ENCODE peak calls at places on chromosomes 6 and 20, in nine cellular contexts. Q, K, H, I, V, E, C, L and D are unnamed samples.

GRCh38 chr6:37481793-37482192 is 17.9 kb downstream of the CCDC167 start:
- DNase-seq in Q (no peak), V (no peak), K (no peak), C (no peak), H (no peak), L (no peak), I (no peak), E (no peak), D (no peak)

GRCh38 chr6:41464019-41464418 is 82.2 kb upstream of the FOXP4 start:
- DNase-seq in C (no peak), V (no peak), L (no peak), Q (no peak), E (peak; percentile 17), K (no peak), I (no peak), H (no peak), D (no peak)

GRCh38 chr6:21604081-21604480 is 10.5 kb downstream of the SOX4 start:
- DNase-seq in L (no peak), Q (no peak), C (no peak), H (no peak), K (no peak), I (no peak), V (no peak), E (no peak), D (no peak)

GRCh38 chr6:57173056-57173885 is 1.1 kb downstream of the BAG2 start:
- DNase-seq in Q (peak; percentile 36), H (no peak), K (no peak), E (no peak), V (no peak), L (peak; percentile 60), I (peak; percentile 28), C (no peak), D (no peak)

GRCh38 chr20:33826270-33826897 is 15.2 kb downstream of the CHMP4B start:
- DNase-seq in Q (no peak), L (no peak), E (no peak), V (no peak), I (no peak), H (no peak), C (no peak), K (no peak), D (no peak)

GRCh38 chr6:108730556-108731228 is 117.5 kb upstream of the ARMC2 start:
- DNase-seq in C (no peak), L (peak; percentile 21), V (no peak), I (peak; percentile 15), Q (no peak), E (no peak), K (peak; percentile 40), H (no peak), D (no peak)

GRCh38 chr6:149884617-149885016 is 13.3 kb downstream of the RAET1E start:
- DNase-seq in Q (no peak), I (no peak), K (peak; percentile 60), L (no peak), E (no peak), V (no peak), H (no peak), C (no peak), D (no peak)

GRCh38 chr6:21987501-21987957 is 309.3 kb downstream of the PRL start:
- DNase-seq in I (peak; percentile 29), K (peak; percentile 89), E (peak; percentile 86), L (peak; percentile 51), Q (peak; percentile 97), V (peak; percentile 81), H (no peak), C (peak; percentile 42), D (no peak)

GRCh38 chr6:42001506-42001905 is 48.8 kb upstream of the TAF8 start:
- DNase-seq in Q (no peak), K (no peak), L (no peak), C (no peak), V (no peak), H (no peak), I (no peak), E (no peak), D (peak; percentile 24)

GRCh38 chr20:4873396-4873795 is 127.9 kb downstream of the SLC23A2 start:
- DNase-seq in Q (no peak), C (no peak), K (no peak), I (peak; percentile 24), E (no peak), H (no peak), V (no peak), L (peak; percentile 6), D (no peak)

GRCh38 chr6:159982726-159983506 is 14.0 kb downstream of the IGF2R start:
- DNase-seq in V (no peak), C (no peak), K (no peak), H (no peak), Q (peak; percentile 30), E (no peak), I (no peak), L (no peak), D (no peak)

GRCh38 chr6:56714273-56714672 is 71.6 kb upstream of the DST start:
- DNase-seq in L (peak; percentile 56), V (no peak), K (no peak), E (no peak), H (no peak), I (no peak), C (no peak), Q (peak; percentile 36), D (no peak)

GRCh38 chr20:51574248-51575033 is 31.9 kb upstream of the NFATC2 start:
- DNase-seq in K (no peak), Q (no peak), H (no peak), E (no peak), L (no peak), V (no peak), C (no peak), I (no peak), D (no peak)

GRCh38 chr6:72286911-72287311 is 335.0 kb upstream of the KCNQ5 start:
- DNase-seq in E (no peak), I (no peak), L (peak; percentile 35), V (peak; percentile 19), K (no peak), C (no peak), H (no peak), Q (peak; percentile 78), D (no peak)

GRCh38 chr6:140537211-140537610 is 1162.8 kb upstream of the CITED2 start:
- DNase-seq in H (no peak), C (no peak), E (no peak), L (no peak), V (no peak), Q (peak; percentile 73), K (no peak), I (no peak), D (no peak)

GRCh38 chr6:36581716-36582115 is 12.4 kb upstream of the SRSF3 start:
- DNase-seq in V (no peak), H (no peak), C (no peak), E (no peak), I (no peak), K (no peak), L (no peak), Q (no peak), D (no peak)

GRCh38 chr20:35699127-35699913 is at the start of the genes NFS1 and ROMO1:
- DNase-seq in L (peak; percentile 96), E (peak; percentile 94), Q (peak; percentile 78), K (peak; percentile 92), V (peak; percentile 16), H (peak; percentile 93), C (peak; percentile 79), I (peak; percentile 95), D (peak; percentile 94)
- TF ChIP-seq CTCF in L (peak; percentile 47), E (peak; percentile 23), Q (peak; percentile 19), K (peak; percentile 35), V (peak; percentile 25), H (peak; percentile 31), C (no peak), I (peak; percentile 42), D (peak; percentile 46)

DNA sequence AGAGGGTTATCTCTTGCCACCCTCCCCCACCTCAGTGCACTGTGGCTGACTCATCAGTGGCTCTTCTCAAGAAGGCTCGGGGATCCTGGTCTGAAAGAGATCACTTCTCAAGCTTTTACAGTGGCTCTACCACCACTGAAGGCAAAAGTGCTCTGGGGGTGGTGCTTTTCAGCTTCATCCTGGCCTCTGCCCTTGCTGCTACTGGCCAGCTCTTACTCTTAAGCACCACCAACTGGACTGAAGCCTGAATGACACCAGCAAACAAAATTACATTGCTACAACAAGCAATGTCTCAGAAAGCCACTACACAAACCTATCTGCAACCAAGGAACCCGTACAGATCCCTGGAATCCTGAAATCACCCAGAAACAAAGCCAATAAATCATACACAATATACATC is 402.1 kb downstream of the EPHA7 start:
- DNase-seq in V (no peak), Q (no peak), K (no peak), H (no peak), L (peak; percentile 49), I (peak; percentile 30), C (no peak), E (no peak), D (no peak)
- TF ChIP-seq CTCF in V (no peak), Q (no peak), K (no peak), H (no peak), L (peak; percentile 36), I (peak; percentile 40), C (no peak), E (no peak), D (no peak)

GRCh38 chr6:166672624-166673165 is 45.6 kb upstream of the RPS6KA2 start:
- DNase-seq in K (no peak), E (no peak), Q (no peak), L (peak; percentile 78), I (no peak), H (no peak), V (no peak), C (no peak), D (peak; percentile 51)

GRCh38 chr6:166670894-166671293 is 43.8 kb upstream of the RPS6KA2 start:
- DNase-seq in E (no peak), I (no peak), V (no peak), L (no peak), H (peak; percentile 22), Q (no peak), K (no peak), C (no peak), D (no peak)

GRCh38 chr6:166673309-166673708 is 46.3 kb upstream of the RPS6KA2 start:
- DNase-seq in H (no peak), K (no peak), I (no peak), V (no peak), Q (no peak), E (no peak), L (no peak), C (no peak), D (peak; percentile 58)

GRCh38 chr6:166671434-166672061 is 44.5 kb upstream of the RPS6KA2 start:
- DNase-seq in L (no peak), C (peak; percentile 59), K (no peak), I (no peak), H (peak; percentile 21), V (no peak), E (no peak), Q (peak; percentile 40), D (peak; percentile 54)

DNA sequence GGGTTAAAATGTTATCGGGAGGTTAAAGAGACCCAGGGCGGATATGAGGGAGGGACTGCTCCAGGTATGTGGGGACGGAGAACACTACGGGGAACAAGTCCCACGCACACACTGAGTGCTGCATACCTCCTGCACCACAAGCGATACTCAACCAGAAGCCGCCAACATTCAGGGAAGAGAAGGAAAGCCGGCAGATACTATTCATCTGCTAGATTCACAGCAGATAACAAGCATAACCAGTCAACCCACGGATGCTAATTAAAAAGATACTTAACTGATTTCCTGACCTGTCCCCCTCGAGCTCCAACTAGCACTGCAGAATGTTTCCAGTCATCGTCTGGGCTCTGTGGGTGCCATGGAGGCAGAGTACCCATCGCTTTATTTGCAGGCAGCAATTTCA is 45.1 kb upstream of the RPS6KA2 start:
- DNase-seq in H (peak; percentile 3), I (no peak), K (no peak), V (no peak), E (no peak), Q (peak; percentile 27), L (peak; percentile 70), C (no peak), D (no peak)
- TF ChIP-seq CTCF in H (no peak), I (no peak), K (no peak), V (no peak), E (no peak), Q (no peak), L (no peak), C (no peak), D (no peak)

GRCh38 chr6:75693534-75693933 is 55.5 kb upstream of the MYO6 start:
- DNase-seq in V (no peak), H (no peak), K (no peak), Q (peak; percentile 13), E (no peak), C (no peak), L (peak; percentile 24), I (no peak), D (no peak)
- TF ChIP-seq CTCF in V (peak; percentile 35), H (no peak), K (no peak), Q (no peak), E (no peak), C (no peak), L (no peak), I (peak; percentile 9), D (peak; percentile 50)